ENCODE peak calls at places on chromosomes 1 and 21, in six cellular contexts. S is CD8-positive, alpha-beta memory T cell; U is cardiac muscle cell; L is brain microvascular endothelial cell; C is PC-3; B is body of pancreas. P is an unnamed sample.

GRCh38 chr1:1351511-1352427 is 2.6 kb upstream of the DVL1 start:
- DNase-seq in S (no peak), U (peak; percentile 32), L (no peak), C (no peak), B (no peak), P (no peak)

GRCh38 chr1:181175356-181175755 is 86.9 kb downstream of the IER5 start:
- DNase-seq in S (no peak), U (no peak), L (no peak), C (no peak), B (no peak), P (no peak)

GRCh38 chr21:24265987-24266386 is 1341.3 kb downstream of the MRPL39 start:
- DNase-seq in S (no peak), U (no peak), L (no peak), C (no peak), B (no peak), P (no peak)

GRCh38 chr1:31586376-31587327 is 10.3 kb downstream of the TINAGL1 start:
- DNase-seq in S (no peak), U (no peak), L (no peak), C (no peak), B (no peak), P (no peak)

GRCh38 chr1:184569106-184569505 is 182.3 kb downstream of the C1orf21 start:
- DNase-seq in S (no peak), U (no peak), L (no peak), C (no peak), B (no peak), P (no peak)

GRCh38 chr1:208101661-208102431 is 142.3 kb downstream of the PLXNA2 start:
- DNase-seq in S (no peak), U (peak; percentile 80), L (no peak), C (no peak), B (peak; percentile 48), P (no peak)

GRCh38 chr1:27992271-27992670 is 32.5 kb downstream of the XKR8 start:
- DNase-seq in S (peak; percentile 19), U (no peak), L (peak; percentile 20), C (no peak), B (peak; percentile 10), P (no peak)

GRCh38 chr1:85343612-85344255 is 67.3 kb upstream of the BCL10 start:
- DNase-seq in S (no peak), U (peak; percentile 81), L (no peak), C (peak; percentile 77), B (no peak), P (no peak)

GRCh38 chr1:226550671-226551041 is 2.1 kb downstream of the STUM start:
- DNase-seq in S (no peak), U (no peak), L (no peak), C (no peak), B (no peak), P (no peak)

GRCh38 chr1:24126023-24126671 is 14.2 kb upstream of the MYOM3 start:
- DNase-seq in S (no peak), U (peak; percentile 18), L (peak; percentile 20), C (no peak), B (no peak), P (no peak)

DNA sequence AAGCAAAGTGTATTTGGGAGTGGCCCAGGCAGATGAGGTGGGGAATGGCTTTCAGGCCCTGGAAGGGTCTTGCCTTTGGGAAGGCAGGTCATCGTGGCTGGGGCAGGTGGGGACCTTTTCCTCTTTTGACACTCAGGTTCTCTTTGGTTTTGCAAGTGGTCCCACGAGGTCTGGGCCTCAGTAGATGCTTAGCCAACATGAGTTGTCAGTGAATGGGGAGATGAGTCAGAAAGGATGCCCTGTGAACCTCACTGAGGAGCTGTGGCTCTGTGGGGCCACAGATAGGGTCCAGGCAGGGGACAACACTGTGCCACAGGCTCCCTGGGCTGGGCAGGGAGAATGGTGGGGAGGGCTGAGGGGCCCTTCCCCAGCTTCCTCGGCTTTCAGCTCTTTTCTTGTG is 19.0 kb downstream of the ARHGEF10L start:
- DNase-seq in S (no peak), U (no peak), L (no peak), C (no peak), B (no peak), P (no peak)
- H3K27ac ChIP-seq in S (no peak overlapping the region), U (no peak overlapping the region), L (no peak overlapping the region), C (peak overlapping the region; percentile 89), B (peak overlapping the region; percentile 90), P (no peak overlapping the region)

DNA sequence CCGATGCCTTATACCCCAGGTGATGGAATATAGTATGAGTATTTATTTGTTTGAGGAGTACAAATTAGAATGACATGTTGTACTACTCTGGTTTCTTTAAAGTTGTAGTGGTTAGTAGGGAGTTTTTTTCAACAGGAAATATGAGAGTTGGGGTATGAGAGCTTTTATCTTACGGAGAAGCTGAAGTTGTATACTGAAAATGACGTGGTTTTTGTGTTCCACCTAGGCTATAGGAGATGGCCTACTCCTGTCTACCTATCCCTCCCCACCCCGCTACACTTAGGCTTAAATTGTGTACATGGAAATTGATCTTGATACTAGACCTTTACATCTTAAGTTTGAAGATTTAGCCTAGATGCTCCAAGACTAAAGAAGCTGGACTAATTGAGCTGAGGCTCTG is 6.8 kb upstream of the HAX1 start:
- DNase-seq in S (no peak), U (no peak), L (no peak), C (no peak), B (no peak), P (no peak)
- H3K27ac ChIP-seq in S (no peak overlapping the region), U (peak overlapping the region; percentile 80), L (no peak overlapping the region), C (no peak overlapping the region), B (no peak overlapping the region), P (no peak overlapping the region)

DNA sequence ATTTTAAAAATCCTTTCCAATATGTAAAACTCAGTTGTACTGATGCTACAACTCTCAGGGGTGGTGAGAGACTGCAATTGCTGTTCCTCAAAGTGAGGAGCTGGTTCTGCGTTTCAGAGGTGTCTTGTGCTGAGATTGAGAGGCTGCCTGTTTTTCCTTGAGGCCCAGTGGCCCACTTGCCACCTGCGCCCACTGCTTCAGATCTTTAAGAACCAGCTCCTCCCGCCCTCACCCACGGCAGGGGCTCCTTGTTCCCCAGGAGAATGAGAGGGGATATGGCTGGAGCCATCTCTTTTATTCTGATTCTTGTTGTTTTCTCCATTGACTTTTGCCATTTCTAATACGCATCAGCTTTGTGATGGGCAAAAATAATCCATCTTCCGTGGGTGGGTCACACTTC is 45.5 kb downstream of the EVA1C start:
- DNase-seq in S (no peak), U (no peak), L (no peak), C (no peak), B (no peak), P (no peak)
- H3K27ac ChIP-seq in S (no peak overlapping the region), U (no peak overlapping the region), L (no peak overlapping the region), C (peak overlapping the region; percentile 65), B (peak overlapping the region; percentile 74), P (no peak overlapping the region)

GRCh38 chr1:91655912-91656449 is 155.3 kb downstream of the CDC7 start:
- DNase-seq in S (no peak), U (no peak), L (no peak), C (no peak), B (no peak), P (no peak)
- H3K27ac ChIP-seq in S (no peak overlapping the region), U (no peak overlapping the region), L (no peak overlapping the region), C (no peak overlapping the region), B (no peak overlapping the region), P (no peak overlapping the region)

DNA sequence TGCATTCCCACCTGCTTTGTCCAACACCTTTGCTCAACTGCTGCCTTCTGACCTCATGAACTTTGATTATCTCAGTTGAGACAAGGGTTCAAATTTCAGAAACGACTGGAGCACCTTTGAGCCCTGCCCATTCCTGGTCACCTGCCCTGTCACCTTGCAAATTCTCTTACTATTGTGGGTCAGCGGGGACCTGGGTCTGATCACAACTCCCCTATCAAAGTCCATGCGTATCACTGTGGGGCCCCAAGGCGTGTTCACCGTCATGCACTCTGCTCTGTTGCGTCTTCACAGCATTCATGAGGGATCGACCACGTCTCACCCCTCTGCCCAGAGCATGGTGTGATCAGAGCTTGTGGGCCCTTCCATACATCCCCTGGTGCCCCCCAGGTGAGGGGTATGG is 12.9 kb downstream of the PTPRF start:
- DNase-seq in S (no peak), U (no peak), L (no peak), C (no peak), B (no peak), P (no peak)
- H3K27ac ChIP-seq in S (no peak overlapping the region), U (no peak overlapping the region), L (no peak overlapping the region), C (no peak overlapping the region), B (peak overlapping the region; percentile 93), P (no peak overlapping the region)

DNA sequence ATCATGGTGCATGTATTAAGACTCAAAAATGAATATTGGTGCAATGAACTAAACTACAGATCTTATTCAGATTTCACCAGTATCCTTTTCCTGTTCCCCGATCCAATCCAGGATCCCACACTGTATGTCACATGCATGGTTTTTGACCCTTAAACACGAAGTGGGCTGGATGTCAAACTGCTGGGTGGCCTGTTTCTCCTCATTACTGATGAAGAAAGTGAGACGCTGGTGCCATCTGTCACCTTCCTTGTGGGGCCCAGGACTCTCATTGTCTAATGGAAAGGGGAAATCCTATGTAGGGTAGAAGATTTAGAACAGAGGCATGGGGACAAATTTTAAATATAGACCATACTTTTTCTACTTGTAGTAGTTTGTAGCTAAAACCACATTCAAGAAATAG is 56.2 kb downstream of the DISC1 start:
- DNase-seq in S (no peak), U (no peak), L (no peak), C (no peak), B (no peak), P (no peak)
- H3K27ac ChIP-seq in S (no peak overlapping the region), U (no peak overlapping the region), L (no peak overlapping the region), C (no peak overlapping the region), B (no peak overlapping the region), P (no peak overlapping the region)

GRCh38 chr1:155053531-155054105 is 2.5 kb downstream of the ADAM15 start:
- DNase-seq in S (no peak), U (no peak), L (no peak), C (no peak), B (no peak), P (no peak)

GRCh38 chr1:155050560-155051341 is at the start of gene ADAM15:
- DNase-seq in S (peak; percentile 77), U (peak; percentile 70), L (peak; percentile 46), C (peak; percentile 93), B (peak; percentile 84), P (no peak)

GRCh38 chr1:155051342-155051776 is 243 bp downstream of the ADAM15 start:
- DNase-seq in S (no peak), U (no peak), L (no peak), C (no peak), B (no peak), P (no peak)

GRCh38 chr1:155051777-155052398 is 772 bp downstream of the ADAM15 start:
- DNase-seq in S (peak; percentile 21), U (no peak), L (no peak), C (peak; percentile 77), B (peak; percentile 61), P (no peak)

DNA sequence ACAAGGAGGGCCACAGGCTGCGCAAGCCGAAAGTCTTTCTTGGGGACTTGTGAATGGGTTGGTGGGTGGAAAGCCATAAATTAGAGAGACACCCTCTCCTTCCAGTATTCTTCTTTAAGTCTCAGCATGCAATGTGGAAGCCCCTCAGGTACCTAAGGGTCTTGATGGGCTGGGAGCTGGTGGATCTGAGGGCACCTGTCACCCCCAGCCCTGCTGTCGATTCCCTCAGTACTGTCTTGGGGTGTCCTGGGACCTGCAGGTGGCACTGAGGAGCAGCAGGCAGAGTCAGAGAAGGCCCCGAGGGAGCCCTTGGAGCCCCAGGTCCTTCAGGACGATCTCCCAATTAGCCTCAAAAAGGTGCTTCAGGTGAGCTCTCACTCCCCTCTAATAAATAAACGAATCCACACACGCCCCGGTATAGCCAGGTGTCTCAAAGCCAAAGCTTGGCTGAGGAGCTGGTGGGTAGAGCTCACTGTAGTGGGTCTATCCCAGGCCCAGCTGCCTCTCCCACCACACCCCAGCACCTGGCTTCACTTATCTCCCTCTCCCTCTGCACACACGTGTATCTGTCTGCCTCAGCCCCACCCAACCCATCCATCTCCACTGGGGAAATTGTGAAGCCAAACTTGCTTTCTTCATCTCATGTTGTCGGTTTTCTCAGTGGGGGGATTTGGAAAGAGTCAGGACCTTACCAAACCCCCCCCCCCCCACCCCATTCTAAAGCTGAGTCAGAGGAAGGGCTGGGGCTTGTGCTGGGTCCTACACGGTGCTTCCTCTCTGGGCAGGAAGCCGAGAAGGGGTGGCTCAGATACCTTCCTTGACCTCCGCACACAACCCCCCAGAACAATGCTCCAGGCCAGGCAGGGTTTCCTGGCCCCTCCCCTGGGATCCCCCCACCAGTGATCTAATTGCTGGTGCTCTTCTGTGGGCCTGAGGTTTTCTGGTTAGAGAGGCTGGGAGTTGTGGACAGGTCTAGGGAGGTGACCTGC is 1.6 kb downstream of the ADAM15 start:
- DNase-seq in S (peak; percentile 8), U (no peak), L (no peak), C (peak; percentile 51), B (no peak), P (no peak)
- H3K27ac ChIP-seq in S (no peak overlapping the region), U (no peak overlapping the region), L (no peak overlapping the region), C (peak overlapping the region; percentile 67), B (peak overlapping the region; percentile 31), P (peak overlapping the region; percentile 74)

P was measured in epithelial cell of prostate.